ENCODE peak calls at places on chromosomes 7 and 10, in eight cellular contexts. One of them, this sample, is unnamed.

GRCh38 chr7:149220534-149220933 is 18.9 kb upstream of the ZNF212 start:
- DNase-seq in IMR-90: peak; percentile 75
- DNase-seq in ascending aorta: no peak
- DNase-seq in PC-3: peak; percentile 53
- DNase-seq in lung: no peak
- DNase-seq in HCT116: no peak
- DNase-seq in lower lobe of right lung: no peak
- DNase-seq in Peyer's patch: no peak
- DNase-seq in this sample: no peak

GRCh38 chr7:70775570-70776156 is 356.3 kb upstream of the GALNT17 start:
- DNase-seq in IMR-90: no peak
- DNase-seq in ascending aorta: no peak
- DNase-seq in PC-3: no peak
- DNase-seq in lung: no peak
- DNase-seq in HCT116: no peak
- DNase-seq in lower lobe of right lung: no peak
- DNase-seq in Peyer's patch: no peak
- DNase-seq in this sample: no peak

GRCh38 chr7:14045651-14046050 is 56.2 kb upstream of the ETV1 start:
- DNase-seq in IMR-90: no peak
- DNase-seq in ascending aorta: no peak
- DNase-seq in PC-3: no peak
- DNase-seq in lung: no peak
- DNase-seq in HCT116: no peak
- DNase-seq in lower lobe of right lung: no peak
- DNase-seq in Peyer's patch: no peak
- DNase-seq in this sample: no peak

GRCh38 chr10:110568055-110568735 is 700 bp downstream of the SMC3 start:
- DNase-seq in IMR-90: no peak
- DNase-seq in ascending aorta: no peak
- DNase-seq in PC-3: peak; percentile 7
- DNase-seq in lung: peak; percentile 35
- DNase-seq in HCT116: no peak
- DNase-seq in lower lobe of right lung: peak; percentile 64
- DNase-seq in Peyer's patch: peak; percentile 58
- DNase-seq in this sample: no peak

GRCh38 chr10:121188005-121188404 is 336.8 kb downstream of the WDR11 start:
- DNase-seq in IMR-90: no peak
- DNase-seq in ascending aorta: no peak
- DNase-seq in PC-3: no peak
- DNase-seq in lung: no peak
- DNase-seq in HCT116: no peak
- DNase-seq in lower lobe of right lung: no peak
- DNase-seq in Peyer's patch: no peak
- DNase-seq in this sample: no peak

GRCh38 chr7:70040971-70041766 is 442.9 kb downstream of the AUTS2 start:
- DNase-seq in IMR-90: no peak
- DNase-seq in ascending aorta: no peak
- DNase-seq in PC-3: no peak
- DNase-seq in lung: no peak
- DNase-seq in HCT116: no peak
- DNase-seq in lower lobe of right lung: no peak
- DNase-seq in Peyer's patch: no peak
- DNase-seq in this sample: no peak

GRCh38 chr7:151174246-151175046 is 7.0 kb upstream of the GBX1 start:
- DNase-seq in IMR-90: peak; percentile 11
- DNase-seq in ascending aorta: no peak
- DNase-seq in PC-3: no peak
- DNase-seq in lung: no peak
- DNase-seq in HCT116: no peak
- DNase-seq in lower lobe of right lung: no peak
- DNase-seq in Peyer's patch: no peak
- DNase-seq in this sample: peak; percentile 8

GRCh38 chr7:108045669-108046068 is 42.7 kb upstream of the LAMB1 start:
- DNase-seq in IMR-90: peak; percentile 56
- DNase-seq in ascending aorta: no peak
- DNase-seq in PC-3: no peak
- DNase-seq in lung: no peak
- DNase-seq in HCT116: no peak
- DNase-seq in lower lobe of right lung: no peak
- DNase-seq in Peyer's patch: no peak
- DNase-seq in this sample: no peak

GRCh38 chr10:133150226-133150625 is 9.8 kb upstream of the KNDC1 start:
- DNase-seq in IMR-90: no peak
- DNase-seq in ascending aorta: no peak
- DNase-seq in PC-3: no peak
- DNase-seq in lung: no peak
- DNase-seq in HCT116: no peak
- DNase-seq in lower lobe of right lung: no peak
- DNase-seq in Peyer's patch: no peak
- DNase-seq in this sample: no peak

GRCh38 chr10:75845538-75845937 is 414.1 kb downstream of the LRMDA start:
- DNase-seq in IMR-90: no peak
- DNase-seq in ascending aorta: no peak
- DNase-seq in PC-3: no peak
- DNase-seq in lung: no peak
- DNase-seq in HCT116: no peak
- DNase-seq in lower lobe of right lung: no peak
- DNase-seq in Peyer's patch: no peak
- DNase-seq in this sample: no peak

GRCh38 chr7:2109251-2109935 is 123.4 kb downstream of the MAD1L1 start:
- DNase-seq in IMR-90: peak; percentile 40
- DNase-seq in ascending aorta: no peak
- DNase-seq in PC-3: no peak
- DNase-seq in lung: no peak
- DNase-seq in HCT116: no peak
- DNase-seq in lower lobe of right lung: no peak
- DNase-seq in Peyer's patch: no peak
- DNase-seq in this sample: peak; percentile 23

GRCh38 chr7:36084485-36085091 is 68.5 kb upstream of the EEPD1 start:
- DNase-seq in IMR-90: peak; percentile 41
- DNase-seq in ascending aorta: no peak
- DNase-seq in PC-3: peak; percentile 55
- DNase-seq in lung: no peak
- DNase-seq in HCT116: peak; percentile 52
- DNase-seq in lower lobe of right lung: no peak
- DNase-seq in Peyer's patch: no peak
- DNase-seq in this sample: peak; percentile 44

GRCh38 chr7:50497968-50498367 is 47.8 kb upstream of the FIGNL1 start:
- DNase-seq in IMR-90: peak; percentile 7
- DNase-seq in ascending aorta: no peak
- DNase-seq in PC-3: no peak
- DNase-seq in lung: no peak
- DNase-seq in HCT116: no peak
- DNase-seq in lower lobe of right lung: no peak
- DNase-seq in Peyer's patch: no peak
- DNase-seq in this sample: no peak

GRCh38 chr7:114759347-114760062 is 162.4 kb upstream of the MDFIC start:
- DNase-seq in IMR-90: peak; percentile 0
- DNase-seq in ascending aorta: no peak
- DNase-seq in PC-3: peak; percentile 90
- DNase-seq in lung: no peak
- DNase-seq in HCT116: no peak
- DNase-seq in lower lobe of right lung: no peak
- DNase-seq in Peyer's patch: no peak
- DNase-seq in this sample: no peak

GRCh38 chr7:119545118-119545517 is 727.9 kb upstream of the KCND2 start:
- DNase-seq in IMR-90: peak; percentile 26
- DNase-seq in ascending aorta: no peak
- DNase-seq in PC-3: peak; percentile 92
- DNase-seq in lung: no peak
- DNase-seq in HCT116: peak; percentile 51
- DNase-seq in lower lobe of right lung: no peak
- DNase-seq in Peyer's patch: no peak
- DNase-seq in this sample: peak; percentile 42

GRCh38 chr7:134648456-134648855 is 1.8 kb downstream of the BPGM start:
- DNase-seq in IMR-90: no peak
- DNase-seq in ascending aorta: no peak
- DNase-seq in PC-3: no peak
- DNase-seq in lung: no peak
- DNase-seq in HCT116: no peak
- DNase-seq in lower lobe of right lung: no peak
- DNase-seq in Peyer's patch: no peak
- DNase-seq in this sample: no peak

GRCh38 chr10:58660577-58661255 is 148.0 kb downstream of the BICC1 start:
- DNase-seq in IMR-90: no peak
- DNase-seq in ascending aorta: no peak
- DNase-seq in PC-3: no peak
- DNase-seq in lung: no peak
- DNase-seq in HCT116: no peak
- DNase-seq in lower lobe of right lung: no peak
- DNase-seq in Peyer's patch: no peak
- DNase-seq in this sample: no peak

GRCh38 chr10:36534471-36535002 is 590.9 kb upstream of the ANKRD30A start:
- DNase-seq in IMR-90: peak; percentile 95
- DNase-seq in ascending aorta: no peak
- DNase-seq in PC-3: peak; percentile 100
- DNase-seq in lung: no peak
- DNase-seq in HCT116: no peak
- DNase-seq in lower lobe of right lung: no peak
- DNase-seq in Peyer's patch: peak; percentile 62
- DNase-seq in this sample: peak; percentile 72

GRCh38 chr7:111083423-111083822 is 7.5 kb upstream of the LRRN3 start:
- DNase-seq in IMR-90: peak; percentile 78
- DNase-seq in ascending aorta: no peak
- DNase-seq in PC-3: no peak
- DNase-seq in lung: no peak
- DNase-seq in HCT116: no peak
- DNase-seq in lower lobe of right lung: no peak
- DNase-seq in Peyer's patch: peak; percentile 22
- DNase-seq in this sample: peak; percentile 75

GRCh38 chr10:77892021-77892739 is 34.4 kb downstream of the DLG5 start:
- DNase-seq in IMR-90: no peak
- DNase-seq in ascending aorta: no peak
- DNase-seq in PC-3: no peak
- DNase-seq in lung: no peak
- DNase-seq in HCT116: no peak
- DNase-seq in lower lobe of right lung: no peak
- DNase-seq in Peyer's patch: no peak
- DNase-seq in this sample: no peak

GRCh38 chr10:77889277-77889903 is 37.2 kb downstream of the DLG5 start:
- DNase-seq in IMR-90: no peak
- DNase-seq in ascending aorta: no peak
- DNase-seq in PC-3: peak; percentile 100
- DNase-seq in lung: peak; percentile 85
- DNase-seq in HCT116: peak; percentile 80
- DNase-seq in lower lobe of right lung: peak; percentile 84
- DNase-seq in Peyer's patch: no peak
- DNase-seq in this sample: no peak

GRCh38 chr10:77887631-77888355 is 38.8 kb downstream of the DLG5 start:
- DNase-seq in IMR-90: no peak
- DNase-seq in ascending aorta: no peak
- DNase-seq in PC-3: peak; percentile 42
- DNase-seq in lung: no peak
- DNase-seq in HCT116: no peak
- DNase-seq in lower lobe of right lung: no peak
- DNase-seq in Peyer's patch: no peak
- DNase-seq in this sample: no peak

GRCh38 chr10:77888356-77888703 is 38.2 kb downstream of the DLG5 start:
- DNase-seq in IMR-90: no peak
- DNase-seq in ascending aorta: no peak
- DNase-seq in PC-3: no peak
- DNase-seq in lung: no peak
- DNase-seq in HCT116: no peak
- DNase-seq in lower lobe of right lung: no peak
- DNase-seq in Peyer's patch: no peak
- DNase-seq in this sample: no peak

GRCh38 chr10:77890097-77890496 is 36.5 kb downstream of the DLG5 start:
- DNase-seq in IMR-90: no peak
- DNase-seq in ascending aorta: no peak
- DNase-seq in PC-3: peak; percentile 53
- DNase-seq in lung: no peak
- DNase-seq in HCT116: peak; percentile 43
- DNase-seq in lower lobe of right lung: no peak
- DNase-seq in Peyer's patch: no peak
- DNase-seq in this sample: no peak
- TF ChIP-seq CTCF in IMR-90: peak; percentile 1
- TF ChIP-seq CTCF in ascending aorta: no peak
- TF ChIP-seq CTCF in PC-3: peak; percentile 88
- TF ChIP-seq CTCF in lung: no peak
- TF ChIP-seq CTCF in HCT116: peak; percentile 73
- TF ChIP-seq CTCF in lower lobe of right lung: no peak
- TF ChIP-seq CTCF in Peyer's patch: no peak
- TF ChIP-seq CTCF in this sample: peak; percentile 25

GRCh38 chr7:78173192-78173591 is 374.6 kb downstream of the PHTF2 start:
- DNase-seq in IMR-90: peak; percentile 7
- DNase-seq in ascending aorta: no peak
- DNase-seq in PC-3: no peak
- DNase-seq in lung: no peak
- DNase-seq in HCT116: no peak
- DNase-seq in lower lobe of right lung: no peak
- DNase-seq in Peyer's patch: no peak
- DNase-seq in this sample: no peak
- H3K27ac ChIP-seq in IMR-90: no peak overlapping the region
- H3K27ac ChIP-seq in ascending aorta: peak overlapping the region; percentile 78
- H3K27ac ChIP-seq in PC-3: no peak overlapping the region
- H3K27ac ChIP-seq in lung: no peak overlapping the region
- H3K27ac ChIP-seq in HCT116: no peak overlapping the region
- H3K27ac ChIP-seq in lower lobe of right lung: no peak overlapping the region
- H3K27ac ChIP-seq in Peyer's patch: no peak overlapping the region
- H3K27ac ChIP-seq in this sample: no peak overlapping the region

DNA sequence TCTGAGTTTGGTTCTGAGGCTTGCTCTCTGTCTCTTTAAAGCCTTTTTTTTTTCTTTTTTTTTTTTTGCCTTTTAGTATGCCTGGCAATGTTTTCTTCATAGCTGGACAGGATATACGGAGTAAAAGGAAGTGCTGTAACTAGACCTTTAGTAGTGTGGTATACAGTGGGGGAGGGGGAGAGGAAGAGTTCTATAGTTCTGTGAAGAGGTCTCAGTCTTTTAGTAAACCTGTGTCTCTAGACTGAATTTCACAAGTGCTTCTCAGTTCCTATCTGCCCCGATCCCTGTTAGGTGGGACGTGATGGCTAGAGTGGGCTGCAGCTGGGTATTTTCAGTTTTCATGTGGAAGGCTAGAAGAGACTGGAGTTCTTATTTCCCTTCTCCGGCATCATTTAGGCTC is 3.1 kb upstream of the ABCC2 start:
- DNase-seq in IMR-90: peak; percentile 83
- DNase-seq in ascending aorta: no peak
- DNase-seq in PC-3: peak; percentile 59
- DNase-seq in lung: no peak
- DNase-seq in HCT116: no peak
- DNase-seq in lower lobe of right lung: no peak
- DNase-seq in Peyer's patch: no peak
- DNase-seq in this sample: peak; percentile 66
- H3K4me3 ChIP-seq in IMR-90: peak overlapping the region; percentile 31
- H3K4me3 ChIP-seq in ascending aorta: no peak overlapping the region
- H3K4me3 ChIP-seq in PC-3: peak overlapping the region; percentile 60
- H3K4me3 ChIP-seq in lung: no peak overlapping the region
- H3K4me3 ChIP-seq in HCT116: peak overlapping the region; percentile 53
- H3K4me3 ChIP-seq in lower lobe of right lung: no peak overlapping the region
- H3K4me3 ChIP-seq in Peyer's patch: no peak overlapping the region
- H3K4me3 ChIP-seq in this sample: peak overlapping the region; percentile 30

GRCh38 chr7:141754939-141755338 is 9.0 kb upstream of the TAS2R3 start:
- DNase-seq in IMR-90: no peak
- DNase-seq in ascending aorta: no peak
- DNase-seq in PC-3: peak; percentile 47
- DNase-seq in lung: no peak
- DNase-seq in HCT116: no peak
- DNase-seq in lower lobe of right lung: no peak
- DNase-seq in Peyer's patch: no peak
- DNase-seq in this sample: no peak
- TF ChIP-seq CTCF in IMR-90: peak; percentile 38
- TF ChIP-seq CTCF in ascending aorta: no peak
- TF ChIP-seq CTCF in PC-3: peak; percentile 59
- TF ChIP-seq CTCF in lung: peak; percentile 2
- TF ChIP-seq CTCF in HCT116: peak; percentile 56
- TF ChIP-seq CTCF in lower lobe of right lung: peak; percentile 34
- TF ChIP-seq CTCF in Peyer's patch: peak; percentile 47
- TF ChIP-seq CTCF in this sample: peak; percentile 61

This sample was measured in brain microvascular endothelial cell.